ENCODE peak calls at places on chromosomes 4 and X, in seven cellular contexts. One of them, this sample, is unnamed. For H3K4me1 and H3K36me3, the result is how much of the 10 kb centered on the place peaks cover.

GRCh38 chr4:54961357-54961975 is 163.9 kb downstream of the KDR start:
- DNase-seq in CD4-positive, alpha-beta memory T cell: peak
- DNase-seq in neural progenitor cell: peak
- DNase-seq in mammary epithelial cell: peak
- DNase-seq in left lung: no peak
- DNase-seq in heart right ventricle: no peak
- DNase-seq in esophagus squamous epithelium: no peak
- DNase-seq in this sample: no peak

GRCh38 chrX:101918746-101919145 is 13.1 kb downstream of the ZMAT1 start:
- DNase-seq in CD4-positive, alpha-beta memory T cell: no peak
- DNase-seq in neural progenitor cell: no peak
- DNase-seq in mammary epithelial cell: no peak
- DNase-seq in left lung: no peak
- DNase-seq in heart right ventricle: no peak
- DNase-seq in esophagus squamous epithelium: no peak
- DNase-seq in this sample: no peak

GRCh38 chr4:163554870-163555465 is 60.5 kb downstream of the TMA16 start:
- DNase-seq in CD4-positive, alpha-beta memory T cell: peak
- DNase-seq in neural progenitor cell: no peak
- DNase-seq in mammary epithelial cell: peak
- DNase-seq in left lung: no peak
- DNase-seq in heart right ventricle: no peak
- DNase-seq in esophagus squamous epithelium: no peak
- DNase-seq in this sample: no peak

GRCh38 chr4:185265942-185266341 is 56.5 kb downstream of the SNX25 start:
- DNase-seq in CD4-positive, alpha-beta memory T cell: no peak
- DNase-seq in neural progenitor cell: no peak
- DNase-seq in mammary epithelial cell: peak
- DNase-seq in left lung: no peak
- DNase-seq in heart right ventricle: no peak
- DNase-seq in esophagus squamous epithelium: no peak
- DNase-seq in this sample: no peak

GRCh38 chr4:81652069-81652478 is 180.4 kb upstream of the RASGEF1B start:
- DNase-seq in CD4-positive, alpha-beta memory T cell: no peak
- DNase-seq in neural progenitor cell: no peak
- DNase-seq in mammary epithelial cell: no peak
- DNase-seq in left lung: no peak
- DNase-seq in heart right ventricle: no peak
- DNase-seq in esophagus squamous epithelium: no peak
- DNase-seq in this sample: no peak

GRCh38 chr4:81218206-81218605 is 3.2 kb upstream of the PRKG2 start:
- DNase-seq in CD4-positive, alpha-beta memory T cell: no peak
- DNase-seq in neural progenitor cell: no peak
- DNase-seq in mammary epithelial cell: no peak
- DNase-seq in left lung: no peak
- DNase-seq in heart right ventricle: no peak
- DNase-seq in esophagus squamous epithelium: no peak
- DNase-seq in this sample: no peak

GRCh38 chrX:77572322-77572721 is 125.1 kb downstream of the FGF16 start:
- DNase-seq in CD4-positive, alpha-beta memory T cell: no peak
- DNase-seq in neural progenitor cell: no peak
- DNase-seq in mammary epithelial cell: peak
- DNase-seq in left lung: no peak
- DNase-seq in heart right ventricle: no peak
- DNase-seq in esophagus squamous epithelium: no peak
- DNase-seq in this sample: no peak

GRCh38 chr4:145298885-145299284 is 118.5 kb upstream of the OTUD4 start:
- DNase-seq in CD4-positive, alpha-beta memory T cell: no peak
- DNase-seq in neural progenitor cell: no peak
- DNase-seq in mammary epithelial cell: no peak
- DNase-seq in left lung: no peak
- DNase-seq in heart right ventricle: no peak
- DNase-seq in esophagus squamous epithelium: no peak
- DNase-seq in this sample: no peak

GRCh38 chrX:153762636-153763173 is 1.3 kb upstream of the PLXNB3 start:
- DNase-seq in CD4-positive, alpha-beta memory T cell: no peak
- DNase-seq in neural progenitor cell: no peak
- DNase-seq in mammary epithelial cell: no peak
- DNase-seq in left lung: peak
- DNase-seq in heart right ventricle: no peak
- DNase-seq in esophagus squamous epithelium: no peak
- DNase-seq in this sample: no peak

GRCh38 chr4:41413670-41414069 is 124.3 kb upstream of the LIMCH1 start:
- DNase-seq in CD4-positive, alpha-beta memory T cell: no peak
- DNase-seq in neural progenitor cell: peak
- DNase-seq in mammary epithelial cell: peak
- DNase-seq in left lung: no peak
- DNase-seq in heart right ventricle: no peak
- DNase-seq in esophagus squamous epithelium: no peak
- DNase-seq in this sample: no peak

DNA sequence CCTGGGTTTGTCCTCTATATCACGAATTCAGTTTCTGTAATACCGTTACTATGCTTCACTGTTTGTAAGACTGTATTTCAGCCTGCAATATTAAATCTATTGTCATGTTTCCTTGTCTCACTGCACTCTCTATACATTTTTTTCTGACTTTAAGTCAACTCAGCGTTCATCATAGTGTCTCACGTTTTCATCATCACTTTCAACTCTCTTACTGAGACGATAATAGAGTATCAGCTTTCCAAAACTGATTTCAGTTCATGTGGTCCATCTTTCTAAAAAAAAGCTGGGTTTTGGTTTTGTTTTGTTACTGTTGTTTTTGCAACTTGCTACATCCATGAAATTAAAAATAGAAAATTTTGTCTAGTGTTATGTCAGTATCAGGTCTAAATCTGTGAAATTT is 147.7 kb downstream of the TMEM47 start:
- DNase-seq in CD4-positive, alpha-beta memory T cell: no peak
- DNase-seq in neural progenitor cell: no peak
- DNase-seq in mammary epithelial cell: no peak
- DNase-seq in left lung: no peak
- DNase-seq in heart right ventricle: no peak
- DNase-seq in esophagus squamous epithelium: no peak
- DNase-seq in this sample: no peak
- H3K4me1 ChIP-seq in CD4-positive, alpha-beta memory T cell: under half
- H3K4me1 ChIP-seq in neural progenitor cell: under half
- H3K4me1 ChIP-seq in mammary epithelial cell: under half
- H3K4me1 ChIP-seq in left lung: under half
- H3K4me1 ChIP-seq in heart right ventricle: under half
- H3K4me1 ChIP-seq in esophagus squamous epithelium: under half
- H3K4me1 ChIP-seq in this sample: under half

GRCh38 chr4:109662786-109663185 is 40.5 kb downstream of the CASP6 start:
- DNase-seq in CD4-positive, alpha-beta memory T cell: no peak
- DNase-seq in neural progenitor cell: peak
- DNase-seq in mammary epithelial cell: no peak
- DNase-seq in left lung: no peak
- DNase-seq in heart right ventricle: no peak
- DNase-seq in esophagus squamous epithelium: no peak
- DNase-seq in this sample: no peak

GRCh38 chr4:109657854-109658253 is 45.4 kb downstream of the CASP6 start:
- DNase-seq in CD4-positive, alpha-beta memory T cell: no peak
- DNase-seq in neural progenitor cell: no peak
- DNase-seq in mammary epithelial cell: no peak
- DNase-seq in left lung: no peak
- DNase-seq in heart right ventricle: no peak
- DNase-seq in esophagus squamous epithelium: no peak
- DNase-seq in this sample: no peak

GRCh38 chr4:109655396-109655795 is 47.8 kb downstream of the CASP6 start:
- DNase-seq in CD4-positive, alpha-beta memory T cell: no peak
- DNase-seq in neural progenitor cell: no peak
- DNase-seq in mammary epithelial cell: no peak
- DNase-seq in left lung: no peak
- DNase-seq in heart right ventricle: no peak
- DNase-seq in esophagus squamous epithelium: no peak
- DNase-seq in this sample: no peak

DNA sequence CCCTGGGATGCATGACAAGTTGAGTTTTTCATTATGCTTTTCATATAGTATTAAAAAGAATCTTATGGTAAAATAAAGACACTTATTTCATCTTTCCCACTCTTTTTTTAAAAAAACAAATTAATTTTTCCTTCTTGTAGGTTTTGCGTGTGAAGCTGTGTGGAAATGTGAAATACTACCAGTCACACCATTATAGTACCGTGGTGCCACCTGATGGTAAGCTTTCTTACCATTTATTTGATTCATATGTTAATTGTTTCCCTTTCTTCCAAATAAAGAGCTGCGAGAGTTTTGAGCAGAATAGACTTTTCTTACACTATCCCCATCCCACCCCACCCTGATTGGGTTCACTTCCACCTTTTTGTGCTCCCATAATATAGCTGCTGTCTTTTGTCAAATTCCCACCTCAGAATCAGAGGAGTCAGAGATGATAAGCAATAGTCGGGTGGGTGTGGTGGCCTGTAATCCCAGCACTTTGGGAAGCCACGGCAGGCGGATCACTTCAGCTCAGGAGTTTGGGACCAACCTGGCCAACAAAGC is 44.3 kb downstream of the CASP6 start:
- DNase-seq in CD4-positive, alpha-beta memory T cell: peak
- DNase-seq in neural progenitor cell: no peak
- DNase-seq in mammary epithelial cell: no peak
- DNase-seq in left lung: no peak
- DNase-seq in heart right ventricle: no peak
- DNase-seq in esophagus squamous epithelium: no peak
- DNase-seq in this sample: no peak
- H3K36me3 ChIP-seq in CD4-positive, alpha-beta memory T cell: under half
- H3K36me3 ChIP-seq in neural progenitor cell: under half
- H3K36me3 ChIP-seq in mammary epithelial cell: under half
- H3K36me3 ChIP-seq in left lung: under half
- H3K36me3 ChIP-seq in heart right ventricle: under half
- H3K36me3 ChIP-seq in esophagus squamous epithelium: under half
- H3K36me3 ChIP-seq in this sample: under half

GRCh38 chr4:7938513-7939376 is 916 bp downstream of the AFAP1 start:
- DNase-seq in CD4-positive, alpha-beta memory T cell: peak
- DNase-seq in neural progenitor cell: peak
- DNase-seq in mammary epithelial cell: peak
- DNase-seq in left lung: peak
- DNase-seq in heart right ventricle: peak
- DNase-seq in esophagus squamous epithelium: no peak
- DNase-seq in this sample: no peak

GRCh38 chr4:7942019-7942556 is 2.4 kb upstream of the AFAP1 start:
- DNase-seq in CD4-positive, alpha-beta memory T cell: no peak
- DNase-seq in neural progenitor cell: no peak
- DNase-seq in mammary epithelial cell: no peak
- DNase-seq in left lung: no peak
- DNase-seq in heart right ventricle: no peak
- DNase-seq in esophagus squamous epithelium: no peak
- DNase-seq in this sample: no peak

GRCh38 chr4:7936963-7937362 is 2.7 kb downstream of the AFAP1 start:
- DNase-seq in CD4-positive, alpha-beta memory T cell: peak
- DNase-seq in neural progenitor cell: no peak
- DNase-seq in mammary epithelial cell: no peak
- DNase-seq in left lung: no peak
- DNase-seq in heart right ventricle: no peak
- DNase-seq in esophagus squamous epithelium: no peak
- DNase-seq in this sample: no peak

GRCh38 chr4:7941111-7942018 is 1.7 kb upstream of the AFAP1 start:
- DNase-seq in CD4-positive, alpha-beta memory T cell: no peak
- DNase-seq in neural progenitor cell: no peak
- DNase-seq in mammary epithelial cell: no peak
- DNase-seq in left lung: no peak
- DNase-seq in heart right ventricle: no peak
- DNase-seq in esophagus squamous epithelium: no peak
- DNase-seq in this sample: no peak

DNA sequence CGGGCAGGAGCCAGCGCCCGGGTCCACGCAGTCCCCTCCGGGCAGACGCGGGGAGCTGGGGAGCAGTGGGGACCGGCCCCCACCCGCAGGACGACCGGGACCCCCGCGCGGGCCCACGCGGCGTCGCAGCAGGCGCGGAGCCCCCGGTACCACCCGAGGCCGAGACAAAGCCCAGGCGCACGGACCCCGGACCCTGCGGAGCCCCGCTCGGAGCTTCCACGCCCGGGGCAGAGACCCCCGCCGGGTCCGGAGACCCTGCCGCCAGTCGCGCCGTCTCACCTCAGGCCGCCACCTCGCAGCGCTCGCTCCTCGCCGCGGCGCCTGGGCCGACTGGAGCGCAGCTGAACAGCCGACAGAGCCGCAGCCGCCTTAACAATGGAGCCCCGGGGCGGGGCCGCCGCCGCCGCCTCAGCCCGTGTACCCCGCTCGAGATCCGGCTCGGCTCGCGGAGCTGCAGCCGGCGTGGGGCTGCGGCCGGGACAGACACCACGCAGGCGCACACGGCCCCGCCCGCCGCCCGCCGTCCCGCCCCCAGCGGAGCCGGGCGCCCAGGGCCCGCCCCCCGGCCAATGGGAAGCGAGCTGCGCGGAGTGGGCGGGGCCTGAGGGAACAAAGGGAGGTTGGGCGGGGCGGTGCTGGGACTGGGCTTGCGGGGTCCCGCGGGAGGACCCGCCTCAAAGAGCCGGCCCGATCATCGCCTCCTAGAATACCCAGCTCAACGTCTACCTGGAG is at the start of gene AFAP1:
- DNase-seq in CD4-positive, alpha-beta memory T cell: peak
- DNase-seq in neural progenitor cell: peak
- DNase-seq in mammary epithelial cell: peak
- DNase-seq in left lung: peak
- DNase-seq in heart right ventricle: peak
- DNase-seq in esophagus squamous epithelium: no peak
- DNase-seq in this sample: peak
- H3K27ac ChIP-seq in CD4-positive, alpha-beta memory T cell: peak
- H3K27ac ChIP-seq in neural progenitor cell: no peak
- H3K27ac ChIP-seq in mammary epithelial cell: peak
- H3K27ac ChIP-seq in left lung: peak
- H3K27ac ChIP-seq in heart right ventricle: peak
- H3K27ac ChIP-seq in esophagus squamous epithelium: peak
- H3K27ac ChIP-seq in this sample: peak

GRCh38 chr4:159463235-159463634 is 360.4 kb downstream of the RAPGEF2 start:
- DNase-seq in CD4-positive, alpha-beta memory T cell: no peak
- DNase-seq in neural progenitor cell: no peak
- DNase-seq in mammary epithelial cell: no peak
- DNase-seq in left lung: no peak
- DNase-seq in heart right ventricle: no peak
- DNase-seq in esophagus squamous epithelium: no peak
- DNase-seq in this sample: no peak

GRCh38 chr4:159464302-159464701 is 361.4 kb downstream of the RAPGEF2 start:
- DNase-seq in CD4-positive, alpha-beta memory T cell: no peak
- DNase-seq in neural progenitor cell: no peak
- DNase-seq in mammary epithelial cell: no peak
- DNase-seq in left lung: no peak
- DNase-seq in heart right ventricle: no peak
- DNase-seq in esophagus squamous epithelium: no peak
- DNase-seq in this sample: no peak

GRCh38 chr4:159455675-159456235 is 352.9 kb downstream of the RAPGEF2 start:
- DNase-seq in CD4-positive, alpha-beta memory T cell: no peak
- DNase-seq in neural progenitor cell: peak
- DNase-seq in mammary epithelial cell: peak
- DNase-seq in left lung: no peak
- DNase-seq in heart right ventricle: peak
- DNase-seq in esophagus squamous epithelium: no peak
- DNase-seq in this sample: no peak

DNA sequence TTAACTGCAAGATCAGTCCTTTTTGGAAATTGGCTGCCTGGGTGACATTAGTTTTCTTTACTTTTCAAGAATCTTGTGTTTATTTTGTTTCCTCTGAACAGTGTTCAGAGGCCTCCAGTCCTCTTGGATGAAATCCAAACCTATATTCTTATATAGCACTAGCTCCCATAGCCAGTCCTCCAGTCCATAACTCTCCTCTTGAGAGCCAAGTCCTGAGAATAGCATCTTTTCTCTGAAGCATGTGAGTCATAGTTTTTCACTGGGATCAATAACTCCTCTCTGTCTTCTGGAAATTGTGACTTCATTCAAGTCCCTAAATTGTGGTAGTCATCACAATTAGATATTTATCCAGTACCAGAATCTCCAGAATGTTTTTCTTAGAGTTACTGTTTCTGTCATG is 357.5 kb downstream of the RAPGEF2 start:
- DNase-seq in CD4-positive, alpha-beta memory T cell: no peak
- DNase-seq in neural progenitor cell: no peak
- DNase-seq in mammary epithelial cell: no peak
- DNase-seq in left lung: no peak
- DNase-seq in heart right ventricle: no peak
- DNase-seq in esophagus squamous epithelium: no peak
- DNase-seq in this sample: no peak
- H3K4me1 ChIP-seq in CD4-positive, alpha-beta memory T cell: under half
- H3K4me1 ChIP-seq in neural progenitor cell: under half
- H3K4me1 ChIP-seq in mammary epithelial cell: under half
- H3K4me1 ChIP-seq in left lung: under half
- H3K4me1 ChIP-seq in heart right ventricle: under half
- H3K4me1 ChIP-seq in esophagus squamous epithelium: under half
- H3K4me1 ChIP-seq in this sample: under half